ENCODE peak calls at places on chromosomes 11 and 22, in four cellular contexts. One of them, this sample, is unnamed.
A peak's percentile ranks its signal among the peaks of the same experiment; 100 is the strongest.

GRCh38 chr22:36467042-36467810 is 14.2 kb downstream of the TXN2 start:
- DNase-seq in GM12878: no peak
- DNase-seq in HepG2: no peak
- DNase-seq in K562: no peak
- DNase-seq in this sample: no peak

GRCh38 chr11:117097567-117098268 is 510 bp downstream of the SIK3 start:
- DNase-seq in GM12878: no peak
- DNase-seq in HepG2: no peak
- DNase-seq in K562: peak; percentile 35
- DNase-seq in this sample: peak; percentile 82

GRCh38 chr11:17651681-17652080 is 67.7 kb upstream of the MYOD1 start:
- DNase-seq in GM12878: no peak
- DNase-seq in HepG2: no peak
- DNase-seq in K562: no peak
- DNase-seq in this sample: no peak

GRCh38 chr22:38645430-38645829 is 10.8 kb downstream of the FAM227A start:
- DNase-seq in GM12878: no peak
- DNase-seq in HepG2: no peak
- DNase-seq in K562: no peak
- DNase-seq in this sample: no peak

GRCh38 chr22:41447435-41448188 is 1.0 kb upstream of the TOB2 start:
- DNase-seq in GM12878: no peak
- DNase-seq in HepG2: peak; percentile 73
- DNase-seq in K562: peak; percentile 69
- DNase-seq in this sample: peak; percentile 50

GRCh38 chr11:67117667-67118058 is 1.4 kb upstream of the KDM2A start:
- DNase-seq in GM12878: no peak
- DNase-seq in HepG2: no peak
- DNase-seq in K562: no peak
- DNase-seq in this sample: no peak

GRCh38 chr11:117182551-117182935 is 4.0 kb downstream of the SIDT2 start:
- DNase-seq in GM12878: no peak
- DNase-seq in HepG2: no peak
- DNase-seq in K562: no peak
- DNase-seq in this sample: no peak

GRCh38 chr11:11985954-11986949 is 22.2 kb downstream of the DKK3 start:
- DNase-seq in GM12878: no peak
- DNase-seq in HepG2: no peak
- DNase-seq in K562: no peak
- DNase-seq in this sample: no peak

GRCh38 chr22:37806409-37807338 is 1.1 kb upstream of the GCAT start:
- DNase-seq in GM12878: no peak
- DNase-seq in HepG2: peak; percentile 34
- DNase-seq in K562: peak; percentile 64
- DNase-seq in this sample: peak; percentile 28

GRCh38 chr11:3138178-3139085 is 26.7 kb downstream of the OSBPL5 start:
- DNase-seq in GM12878: no peak
- DNase-seq in HepG2: no peak
- DNase-seq in K562: peak; percentile 24
- DNase-seq in this sample: no peak

GRCh38 chr11:59053387-59053786 is 32.7 kb upstream of the GLYATL1B start:
- DNase-seq in GM12878: no peak
- DNase-seq in HepG2: peak; percentile 37
- DNase-seq in K562: peak; percentile 77
- DNase-seq in this sample: peak; percentile 21

GRCh38 chr22:39621826-39622225 is 51.3 kb downstream of the CACNA1I start:
- DNase-seq in GM12878: no peak
- DNase-seq in HepG2: no peak
- DNase-seq in K562: no peak
- DNase-seq in this sample: no peak

GRCh38 chr11:58227956-58228615 is 632 bp downstream of the OR10Q1 start:
- DNase-seq in GM12878: no peak
- DNase-seq in HepG2: no peak
- DNase-seq in K562: peak; percentile 6
- DNase-seq in this sample: no peak

GRCh38 chr11:78192911-78193341 is 4.2 kb downstream of the USP35 start:
- DNase-seq in GM12878: no peak
- DNase-seq in HepG2: no peak
- DNase-seq in K562: no peak
- DNase-seq in this sample: no peak

GRCh38 chr22:45590262-45590661 is 81.4 kb upstream of the ATXN10 start:
- DNase-seq in GM12878: no peak
- DNase-seq in HepG2: no peak
- DNase-seq in K562: no peak
- DNase-seq in this sample: no peak

GRCh38 chr11:45285931-45286632 is at the start of gene SYT13:
- DNase-seq in GM12878: no peak
- DNase-seq in HepG2: no peak
- DNase-seq in K562: no peak
- DNase-seq in this sample: peak; percentile 87

GRCh38 chr11:78981153-78981552 is 406.5 kb upstream of the NARS2 start:
- DNase-seq in GM12878: no peak
- DNase-seq in HepG2: no peak
- DNase-seq in K562: no peak
- DNase-seq in this sample: peak; percentile 49

GRCh38 chr11:74641289-74641688 is 48.9 kb downstream of the POLD3 start:
- DNase-seq in GM12878: no peak
- DNase-seq in HepG2: no peak
- DNase-seq in K562: peak; percentile 80
- DNase-seq in this sample: no peak

GRCh38 chr11:116605543-116605942 is 167.2 kb downstream of the BUD13 start:
- DNase-seq in GM12878: no peak
- DNase-seq in HepG2: peak; percentile 58
- DNase-seq in K562: peak; percentile 62
- DNase-seq in this sample: no peak

GRCh38 chr11:58567889-58568512 is 7.7 kb downstream of the LPXN start:
- DNase-seq in GM12878: no peak
- DNase-seq in HepG2: peak; percentile 49
- DNase-seq in K562: peak; percentile 77
- DNase-seq in this sample: peak; percentile 52

GRCh38 chr11:64348611-64349387 is 8.8 kb downstream of the CCDC88B start:
- DNase-seq in GM12878: no peak
- DNase-seq in HepG2: peak; percentile 33
- DNase-seq in K562: no peak
- DNase-seq in this sample: peak; percentile 60

GRCh38 chr11:82942376-82942775 is 40.8 kb downstream of the DDIAS start:
- DNase-seq in GM12878: no peak
- DNase-seq in HepG2: no peak
- DNase-seq in K562: no peak
- DNase-seq in this sample: no peak

GRCh38 chr11:64438986-64439771 is 80.2 kb downstream of the RPS6KA4 start:
- DNase-seq in GM12878: no peak
- DNase-seq in HepG2: no peak
- DNase-seq in K562: no peak
- DNase-seq in this sample: no peak

GRCh38 chr22:40958329-40958728 is 7.2 kb downstream of the RBX1 start:
- DNase-seq in GM12878: no peak
- DNase-seq in HepG2: no peak
- DNase-seq in K562: no peak
- DNase-seq in this sample: no peak

GRCh38 chr11:12149672-12150225 is 39.4 kb downstream of the MICAL2 start:
- DNase-seq in GM12878: no peak
- DNase-seq in HepG2: no peak
- DNase-seq in K562: peak; percentile 91
- DNase-seq in this sample: no peak

GRCh38 chr22:47110817-47111443 is 348.5 kb downstream of the TBC1D22A start:
- DNase-seq in GM12878: no peak
- DNase-seq in HepG2: no peak
- DNase-seq in K562: no peak
- DNase-seq in this sample: no peak

DNA sequence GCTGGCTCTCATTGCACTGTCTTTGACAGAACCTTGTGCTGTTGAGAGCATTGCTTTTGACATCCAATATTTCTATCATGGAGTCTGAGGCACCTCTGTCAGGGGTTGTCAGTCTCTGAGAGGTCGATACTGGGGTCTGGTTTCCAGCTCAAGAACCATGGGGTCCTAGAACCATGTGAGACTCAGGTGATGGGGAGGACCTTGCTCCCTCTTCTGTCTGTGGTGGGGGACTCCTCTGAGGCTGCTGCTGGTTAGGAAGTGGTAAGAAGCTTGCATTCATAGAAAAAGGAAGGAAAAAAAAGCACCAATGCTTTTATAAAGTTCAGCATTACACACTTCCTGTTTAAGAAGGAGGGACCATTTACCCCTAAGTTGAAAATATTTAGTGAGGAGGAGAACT is 91.8 kb upstream of the CD44 start:
- DNase-seq in GM12878: no peak
- DNase-seq in HepG2: no peak
- DNase-seq in K562: no peak
- DNase-seq in this sample: no peak
- TF ChIP-seq JUND in GM12878: no peak
- TF ChIP-seq JUND in HepG2: no peak
- TF ChIP-seq JUND in K562: no peak
- TF ChIP-seq JUND in this sample: no peak

GRCh38 chr11:99422581-99423434 is 402.1 kb downstream of the CNTN5 start:
- DNase-seq in GM12878: no peak
- DNase-seq in HepG2: no peak
- DNase-seq in K562: no peak
- DNase-seq in this sample: no peak

GRCh38 chr11:99423435-99423983 is 402.8 kb downstream of the CNTN5 start:
- DNase-seq in GM12878: no peak
- DNase-seq in HepG2: no peak
- DNase-seq in K562: no peak
- DNase-seq in this sample: no peak

GRCh38 chr11:99419991-99420390 is 399.2 kb downstream of the CNTN5 start:
- DNase-seq in GM12878: no peak
- DNase-seq in HepG2: no peak
- DNase-seq in K562: no peak
- DNase-seq in this sample: no peak

GRCh38 chr11:99424313-99425084 is 403.8 kb downstream of the CNTN5 start:
- DNase-seq in GM12878: no peak
- DNase-seq in HepG2: no peak
- DNase-seq in K562: no peak
- DNase-seq in this sample: no peak

DNA sequence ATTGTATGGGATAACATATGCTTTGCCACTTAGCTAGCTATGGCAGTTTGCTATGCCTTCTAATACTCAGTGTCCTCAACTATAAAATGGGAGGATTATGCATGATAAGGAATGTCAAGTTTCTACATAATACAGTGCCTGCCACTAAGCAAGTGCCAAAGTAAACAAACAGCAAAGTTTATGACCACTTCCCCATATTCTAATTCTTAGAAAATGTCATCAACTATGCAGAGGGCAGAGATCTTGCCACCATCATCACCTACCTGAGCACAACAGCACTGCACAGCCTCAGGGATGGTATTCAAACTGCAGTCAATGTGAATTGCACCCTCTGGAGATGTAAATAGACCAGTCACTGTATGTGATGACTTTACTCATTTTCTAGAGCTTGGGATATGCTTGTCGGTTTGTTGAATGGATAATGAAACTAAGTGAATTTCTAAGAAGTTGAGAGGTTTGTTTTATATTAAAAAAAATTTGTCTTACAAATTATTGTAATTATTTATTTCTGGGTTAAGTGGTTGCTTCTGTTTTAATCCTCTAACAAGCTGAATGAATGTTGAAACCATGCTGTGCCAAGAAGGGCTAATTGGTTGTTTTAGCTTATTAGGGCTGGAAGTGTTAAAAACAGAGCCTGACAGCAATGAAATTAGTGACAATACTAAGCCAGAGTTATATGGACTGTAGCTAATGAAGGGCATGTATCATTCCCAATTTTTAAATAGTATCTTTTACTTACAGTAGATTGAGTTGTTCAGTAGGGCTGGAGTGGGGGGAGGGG is 398.4 kb downstream of the CNTN5 start:
- DNase-seq in GM12878: no peak
- DNase-seq in HepG2: no peak
- DNase-seq in K562: no peak
- DNase-seq in this sample: no peak
- TF ChIP-seq NFIC in GM12878: no peak
- TF ChIP-seq NFIC in HepG2: no peak
- TF ChIP-seq NFIC in K562: no peak
- TF ChIP-seq NFIC in this sample: no peak

DNA sequence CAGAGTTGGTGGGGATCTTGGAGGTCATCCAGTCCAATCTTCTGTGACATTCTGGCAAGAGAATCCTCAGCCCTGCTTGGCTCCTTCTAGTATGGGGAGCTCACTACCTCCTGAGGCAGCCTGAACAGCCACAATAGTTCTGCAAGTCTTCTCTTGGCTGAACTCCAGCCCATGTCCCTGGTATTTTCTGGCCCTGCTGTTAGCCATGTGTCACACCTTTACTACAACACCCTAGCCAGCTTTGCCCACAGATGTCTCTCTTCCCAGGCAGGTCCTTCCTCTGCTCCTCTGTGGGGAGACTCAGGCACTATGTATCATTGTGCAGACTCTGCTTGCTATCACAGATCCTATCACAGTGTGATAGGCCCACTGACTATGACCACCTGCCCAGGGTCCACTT is 297.7 kb downstream of the CTTN start:
- DNase-seq in GM12878: no peak
- DNase-seq in HepG2: no peak
- DNase-seq in K562: no peak
- DNase-seq in this sample: no peak
- TF ChIP-seq JUND in GM12878: no peak
- TF ChIP-seq JUND in HepG2: no peak
- TF ChIP-seq JUND in K562: no peak
- TF ChIP-seq JUND in this sample: no peak

GRCh38 chr22:24443668-24444067 is 16.3 kb downstream of the ADORA2A start:
- DNase-seq in GM12878: no peak
- DNase-seq in HepG2: no peak
- DNase-seq in K562: no peak
- DNase-seq in this sample: no peak

GRCh38 chr22:24441406-24442351 is 14.3 kb downstream of the ADORA2A start:
- DNase-seq in GM12878: no peak
- DNase-seq in HepG2: no peak
- DNase-seq in K562: no peak
- DNase-seq in this sample: peak; percentile 79

GRCh38 chr22:24442352-24442744 is 14.9 kb downstream of the ADORA2A start:
- DNase-seq in GM12878: no peak
- DNase-seq in HepG2: no peak
- DNase-seq in K562: no peak
- DNase-seq in this sample: peak; percentile 36

GRCh38 chr22:24440270-24440717 is 12.9 kb downstream of the ADORA2A start:
- DNase-seq in GM12878: no peak
- DNase-seq in HepG2: no peak
- DNase-seq in K562: no peak
- DNase-seq in this sample: no peak

DNA sequence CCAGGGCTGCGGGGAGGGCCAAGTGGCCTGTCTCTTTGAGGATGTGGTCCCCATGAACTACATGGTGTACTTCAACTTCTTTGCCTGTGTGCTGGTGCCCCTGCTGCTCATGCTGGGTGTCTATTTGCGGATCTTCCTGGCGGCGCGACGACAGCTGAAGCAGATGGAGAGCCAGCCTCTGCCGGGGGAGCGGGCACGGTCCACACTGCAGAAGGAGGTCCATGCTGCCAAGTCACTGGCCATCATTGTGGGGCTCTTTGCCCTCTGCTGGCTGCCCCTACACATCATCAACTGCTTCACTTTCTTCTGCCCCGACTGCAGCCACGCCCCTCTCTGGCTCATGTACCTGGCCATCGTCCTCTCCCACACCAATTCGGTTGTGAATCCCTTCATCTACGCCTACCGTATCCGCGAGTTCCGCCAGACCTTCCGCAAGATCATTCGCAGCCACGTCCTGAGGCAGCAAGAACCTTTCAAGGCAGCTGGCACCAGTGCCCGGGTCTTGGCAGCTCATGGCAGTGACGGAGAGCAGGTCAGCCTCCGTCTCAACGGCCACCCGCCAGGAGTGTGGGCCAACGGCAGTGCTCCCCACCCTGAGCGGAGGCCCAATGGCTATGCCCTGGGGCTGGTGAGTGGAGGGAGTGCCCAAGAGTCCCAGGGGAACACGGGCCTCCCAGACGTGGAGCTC is 13.5 kb downstream of the ADORA2A start:
- DNase-seq in GM12878: no peak
- DNase-seq in HepG2: no peak
- DNase-seq in K562: no peak
- DNase-seq in this sample: peak; percentile 23
- TF ChIP-seq NFIC in GM12878: no peak
- TF ChIP-seq NFIC in HepG2: no peak
- TF ChIP-seq NFIC in K562: no peak
- TF ChIP-seq NFIC in this sample: no peak